ENCODE peak calls at places on chromosomes 7 and 10, in four cellular contexts. M is Peyer's patch; Z is lower lobe of right lung; P is CD4-positive, alpha-beta memory T cell. T is an unnamed sample.
A peak's percentile ranks its signal among the peaks of the same experiment; 100 is the strongest.

GRCh38 chr7:118169146-118169545 is 14.8 kb upstream of the LSM8 start:
- DNase-seq in M (no peak), Z (no peak), P (no peak), T (no peak)

GRCh38 chr10:58486821-58487220 is 25.9 kb upstream of the BICC1 start:
- DNase-seq in M (no peak), Z (no peak), P (no peak), T (no peak)

GRCh38 chr7:329691-330281 is 39.8 kb downstream of the FOXL3 start:
- DNase-seq in M (no peak), Z (peak; percentile 21), P (no peak), T (no peak)

GRCh38 chr7:1531979-1532455 is 1.5 kb downstream of the MAFK start:
- DNase-seq in M (peak; percentile 45), Z (no peak), P (no peak), T (no peak)

GRCh38 chr10:50637003-50637579 is 13.3 kb upstream of the SGMS1 start:
- DNase-seq in M (no peak), Z (no peak), P (peak; percentile 26), T (no peak)

GRCh38 chr7:64946772-64947171 is 43.7 kb downstream of the ZNF273 start:
- DNase-seq in M (no peak), Z (no peak), P (no peak), T (no peak)

GRCh38 chr7:24869572-24869971 is 110.4 kb downstream of the OSBPL3 start:
- DNase-seq in M (no peak), Z (no peak), P (no peak), T (no peak)

GRCh38 chr7:16915405-16915804 is 33.6 kb upstream of the AGR3 start:
- DNase-seq in M (no peak), Z (no peak), P (no peak), T (no peak)

GRCh38 chr7:95430864-95431263 is 4.0 kb downstream of the PON2 start:
- DNase-seq in M (no peak), Z (no peak), P (no peak), T (no peak)

GRCh38 chr7:128137096-128137655 is 103.9 kb upstream of the LEP start:
- DNase-seq in M (no peak), Z (no peak), P (no peak), T (no peak)

GRCh38 chr10:15738237-15738928 is 18.7 kb upstream of the ITGA8 start:
- DNase-seq in M (no peak), Z (no peak), P (no peak), T (no peak)

GRCh38 chr7:43906327-43907010 is at the start of gene URGCP:
- DNase-seq in M (peak; percentile 35), Z (peak; percentile 70), P (peak; percentile 42), T (peak; percentile 10)

GRCh38 chr7:330554-331230 is 40.7 kb downstream of the FOXL3 start:
- DNase-seq in M (no peak), Z (peak; percentile 35), P (no peak), T (no peak)

GRCh38 chr7:139471740-139472353 is 11.6 kb downstream of the KLRG2 start:
- DNase-seq in M (no peak), Z (no peak), P (no peak), T (no peak)

GRCh38 chr7:151550601-151551286 is 31.0 kb upstream of the RHEB start:
- DNase-seq in M (no peak), Z (no peak), P (peak; percentile 11), T (no peak)

GRCh38 chr10:92239600-92240288 is 51.1 kb downstream of the CPEB3 start:
- DNase-seq in M (peak; percentile 33), Z (peak; percentile 64), P (peak; percentile 38), T (no peak)

GRCh38 chr10:88833722-88834121 is 17.9 kb downstream of the ANKRD22 start:
- DNase-seq in M (peak; percentile 26), Z (no peak), P (no peak), T (no peak)

GRCh38 chr10:61029411-61029810 is 85.4 kb upstream of the RHOBTB1 start:
- DNase-seq in M (no peak), Z (no peak), P (no peak), T (no peak)

GRCh38 chr7:50821457-50821977 is 38.8 kb upstream of the GRB10 start:
- DNase-seq in M (no peak), Z (no peak), P (no peak), T (no peak)

GRCh38 chr7:19852192-19852591 is 78.8 kb upstream of the TMEM196 start:
- DNase-seq in M (no peak), Z (no peak), P (no peak), T (no peak)

GRCh38 chr7:19853261-19853832 is 79.9 kb upstream of the TMEM196 start:
- DNase-seq in M (no peak), Z (no peak), P (no peak), T (no peak)

DNA sequence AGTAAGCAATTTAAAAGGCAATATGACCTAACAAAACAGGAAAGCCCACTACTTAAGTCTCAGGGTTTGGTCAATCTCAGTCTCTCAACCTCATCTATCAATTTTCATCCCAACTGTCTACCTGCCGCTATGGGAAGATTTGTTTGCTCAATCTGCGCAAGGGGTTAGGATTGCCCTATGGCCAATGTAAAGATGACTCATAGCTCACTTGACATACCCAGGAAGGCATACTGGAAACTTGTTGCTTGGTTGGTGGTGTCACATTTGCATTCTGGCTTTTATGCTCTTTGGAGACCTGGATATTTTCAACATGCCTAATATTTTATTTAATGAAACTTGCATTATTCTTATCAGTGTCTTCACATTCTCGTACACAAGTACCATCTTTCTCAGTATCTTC is 78.1 kb upstream of the TMEM196 start:
- DNase-seq in M (no peak), Z (no peak), P (no peak), T (no peak)
- H3K9me3 ChIP-seq in M (no peaks in the 10 kb centered on the region), Z (no peaks in the 10 kb centered on the region), P (no peaks in the 10 kb centered on the region), T (no peaks in the 10 kb centered on the region)

DNA sequence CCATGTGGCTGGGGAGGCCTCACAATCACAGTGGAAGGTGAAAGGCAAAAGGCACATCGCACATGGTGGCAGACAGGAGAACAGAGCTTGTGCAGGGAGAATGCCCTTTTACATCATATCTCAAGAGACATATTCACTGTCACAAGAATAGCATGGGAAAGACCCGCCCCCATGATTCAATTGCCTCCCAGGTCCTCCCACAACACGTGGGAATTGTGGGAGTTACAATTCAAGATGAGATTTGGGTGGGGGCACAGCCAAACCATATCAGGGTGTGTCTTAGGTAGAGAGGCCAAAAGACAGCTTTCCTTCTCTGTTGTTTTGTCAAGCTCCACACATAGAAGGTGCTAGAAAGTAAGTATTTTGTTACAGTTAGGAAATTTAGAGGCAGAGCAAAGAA is 20.8 kb upstream of the SLC26A5 start:
- DNase-seq in M (no peak), Z (no peak), P (no peak), T (no peak)
- H3K27me3 ChIP-seq in M (no peaks in the 10 kb centered on the region), Z (no peaks in the 10 kb centered on the region), P (no peaks in the 10 kb centered on the region), T (peaks cover 3% of the 10 kb centered on the region)

GRCh38 chr7:157821959-157822687 is 485.3 kb downstream of the DNAJB6 start:
- DNase-seq in M (no peak), Z (no peak), P (no peak), T (no peak)

GRCh38 chr7:157818701-157819516 is 482.1 kb downstream of the DNAJB6 start:
- DNase-seq in M (no peak), Z (peak; percentile 16), P (no peak), T (no peak)

GRCh38 chr7:157822688-157823031 is 485.9 kb downstream of the DNAJB6 start:
- DNase-seq in M (no peak), Z (no peak), P (no peak), T (no peak)

GRCh38 chr7:157819517-157819807 is 482.7 kb downstream of the DNAJB6 start:
- DNase-seq in M (no peak), Z (peak; percentile 18), P (no peak), T (no peak)

DNA sequence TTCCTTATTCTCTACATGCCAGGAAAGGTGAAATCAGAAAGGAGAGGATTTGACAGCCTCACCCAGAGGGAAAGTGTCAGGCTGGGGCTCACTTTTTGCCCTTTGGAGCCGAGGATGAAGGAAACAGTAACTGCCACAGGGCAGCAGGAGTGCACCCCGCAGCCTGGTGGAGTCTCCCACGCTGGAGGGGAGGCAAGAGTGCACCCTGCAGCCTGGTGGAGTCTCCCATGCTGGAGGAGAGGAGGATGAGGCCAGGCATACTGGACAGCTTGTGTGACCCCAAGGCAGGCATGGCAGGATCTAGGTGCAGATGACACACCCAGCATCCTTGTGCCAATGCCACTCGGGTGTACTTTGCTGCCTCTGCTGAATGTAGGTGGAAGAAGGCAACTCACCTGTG is 484.0 kb downstream of the DNAJB6 start:
- DNase-seq in M (no peak), Z (peak; percentile 4), P (no peak), T (no peak)
- H3K9me3 ChIP-seq in M (no peaks in the 10 kb centered on the region), Z (no peaks in the 10 kb centered on the region), P (no peaks in the 10 kb centered on the region), T (no peaks in the 10 kb centered on the region)

GRCh38 chr10:132805599-132805998 is 19.7 kb upstream of the NKX6-2 start:
- DNase-seq in M (no peak), Z (no peak), P (no peak), T (no peak)
- H3K27me3 ChIP-seq in M (no peaks in the 10 kb centered on the region), Z (peaks cover 25% of the 10 kb centered on the region), P (no peaks in the 10 kb centered on the region), T (no peaks in the 10 kb centered on the region)

DNA sequence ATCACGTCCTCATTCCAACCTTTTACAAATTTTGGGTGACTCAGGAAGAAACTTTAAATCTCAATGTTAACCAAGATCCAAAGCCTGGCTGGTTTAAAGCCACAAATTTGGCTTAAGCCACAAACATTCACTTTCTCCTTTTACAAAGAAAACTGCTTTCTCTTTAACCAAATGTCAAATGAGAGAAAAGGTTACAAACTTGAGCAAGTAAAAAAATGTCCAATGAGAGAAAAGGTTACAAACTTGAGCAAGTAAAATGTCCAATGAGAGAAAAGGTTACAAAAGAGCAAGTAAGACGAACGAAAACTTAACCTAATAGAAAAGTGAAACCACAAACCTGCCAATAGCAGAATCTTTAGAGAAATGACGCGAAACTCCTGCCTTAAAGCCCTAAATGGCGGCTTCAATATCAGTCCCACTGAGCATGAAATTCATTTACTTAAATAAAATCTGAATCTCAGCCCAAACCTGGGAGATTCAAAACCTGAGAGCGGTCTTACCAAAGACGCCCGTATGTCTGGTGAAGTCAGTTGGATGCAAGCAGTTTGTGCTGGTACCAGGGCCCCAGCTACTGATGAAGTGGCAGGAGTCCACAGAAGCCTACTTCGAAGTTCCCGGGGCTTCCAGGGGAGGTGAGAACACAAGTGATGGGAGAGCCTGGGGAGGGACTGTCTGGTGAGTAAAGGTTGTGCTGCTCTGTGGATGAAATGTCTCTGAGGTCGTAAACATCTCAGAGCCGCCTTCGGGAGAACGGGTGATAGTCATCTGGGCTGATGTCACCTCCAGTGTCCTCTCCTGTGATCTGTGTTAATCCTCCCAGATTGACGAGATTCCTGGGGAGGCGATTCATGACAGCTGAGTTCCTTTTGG is 74.6 kb downstream of the PAXIP1 start:
- DNase-seq in M (peak; percentile 42), Z (no peak), P (peak; percentile 95), T (no peak)
- H3K9me3 ChIP-seq in M (no peaks in the 10 kb centered on the region), Z (no peaks in the 10 kb centered on the region), P (no peaks in the 10 kb centered on the region), T (no peaks in the 10 kb centered on the region)

GRCh38 chr7:31047282-31047681 is 4.8 kb upstream of the ADCYAP1R1 start:
- DNase-seq in M (no peak), Z (no peak), P (no peak), T (no peak)

GRCh38 chr7:31046723-31047122 is 5.4 kb upstream of the ADCYAP1R1 start:
- DNase-seq in M (no peak), Z (no peak), P (no peak), T (no peak)

GRCh38 chr7:31047747-31048146 is 4.4 kb upstream of the ADCYAP1R1 start:
- DNase-seq in M (no peak), Z (no peak), P (no peak), T (no peak)

GRCh38 chr7:31051598-31052503 is at the start of gene ADCYAP1R1:
- DNase-seq in M (no peak), Z (no peak), P (no peak), T (no peak)

GRCh38 chr7:31049001-31049765 is 2.9 kb upstream of the ADCYAP1R1 start:
- DNase-seq in M (no peak), Z (no peak), P (no peak), T (no peak)
- H3K27me3 ChIP-seq in M (no peaks in the 10 kb centered on the region), Z (peaks cover 29% of the 10 kb centered on the region), P (no peaks in the 10 kb centered on the region), T (no peaks in the 10 kb centered on the region)

T was measured in effector memory CD4-positive, alpha-beta T cell.